ENCODE peak calls at places on chromosome 18, in six cellular contexts. R is SW 1271; Z is Daoy; H is stomach; J is stimulated activated naive CD8-positive, alpha-beta T cell treated with anti-CD3 and anti-CD28 coated beads, Interleukin-15, Interleukin-2, amounts not matched to agents 100 U/mL and 50 U/mL, for 24 hours; F is NCI-H774. B is an unnamed sample.

GRCh38 chr18:42030586-42031182 is 75.7 kb downstream of the PIK3C3 start:
- DNase-seq in R (peak; percentile 5), Z (peak; percentile 2), H (no peak), J (no peak), F (no peak), B (no peak)

GRCh38 chr18:21439453-21439852 is 161.1 kb downstream of the ESCO1 start:
- DNase-seq in R (peak; percentile 44), Z (peak; percentile 41), H (no peak), J (no peak), F (no peak), B (no peak)

GRCh38 chr18:46623541-46623940 is 33.5 kb downstream of the LOXHD1 start:
- DNase-seq in R (no peak), Z (no peak), H (no peak), J (peak; percentile 31), F (no peak), B (no peak)

GRCh38 chr18:60246606-60247005 is 126.0 kb downstream of the MC4R start:
- DNase-seq in R (no peak), Z (no peak), H (no peak), J (no peak), F (no peak), B (no peak)

GRCh38 chr18:79739440-79739778 is 58.3 kb upstream of the KCNG2 start:
- DNase-seq in R (no peak), Z (no peak), H (no peak), J (no peak), F (no peak), B (no peak)

GRCh38 chr18:36215577-36215976 is 28.3 kb downstream of the MOCOS start:
- DNase-seq in R (no peak), Z (no peak), H (no peak), J (no peak), F (no peak), B (no peak)

GRCh38 chr18:40555914-40556313 is 1399.1 kb upstream of the PIK3C3 start:
- DNase-seq in R (no peak), Z (no peak), H (no peak), J (no peak), F (no peak), B (no peak)

GRCh38 chr18:63994783-63995399 is 25.0 kb downstream of the SERPINB8 start:
- DNase-seq in R (no peak), Z (peak; percentile 35), H (peak; percentile 55), J (peak; percentile 45), F (no peak), B (no peak)

GRCh38 chr18:10685484-10685883 is 159.7 kb downstream of the NAPG start:
- DNase-seq in R (no peak), Z (no peak), H (no peak), J (no peak), F (no peak), B (no peak)

GRCh38 chr18:55478301-55478660 is 109.7 kb downstream of the TCF4 start:
- DNase-seq in R (no peak), Z (no peak), H (no peak), J (no peak), F (no peak), B (no peak)

GRCh38 chr18:9400197-9400596 is 65.6 kb downstream of the TWSG1 start:
- DNase-seq in R (no peak), Z (no peak), H (no peak), J (no peak), F (no peak), B (no peak)

GRCh38 chr18:28108801-28109200 is 68.1 kb downstream of the CDH2 start:
- DNase-seq in R (no peak), Z (no peak), H (no peak), J (no peak), F (no peak), B (no peak)

GRCh38 chr18:49510393-49511115 is 23.5 kb upstream of the C18orf32 start:
- DNase-seq in R (peak; percentile 6), Z (peak; percentile 56), H (peak; percentile 38), J (peak; percentile 58), F (peak; percentile 80), B (peak; percentile 30)

GRCh38 chr18:56289381-56289780 is 349.0 kb downstream of the TXNL1 start:
- DNase-seq in R (no peak), Z (no peak), H (no peak), J (no peak), F (no peak), B (no peak)

GRCh38 chr18:8469793-8470192 is 139.4 kb upstream of the RAB12 start:
- DNase-seq in R (no peak), Z (no peak), H (no peak), J (no peak), F (no peak), B (no peak)

GRCh38 chr18:50009772-50010171 is 185.2 kb downstream of the MYO5B start:
- DNase-seq in R (no peak), Z (peak; percentile 56), H (peak; percentile 65), J (peak; percentile 45), F (peak; percentile 52), B (no peak)

GRCh38 chr18:68666316-68666715 is 48.6 kb downstream of the TMX3 start:
- DNase-seq in R (no peak), Z (no peak), H (no peak), J (no peak), F (no peak), B (no peak)

GRCh38 chr18:51070545-51070944 is 40.5 kb downstream of the SMAD4 start:
- DNase-seq in R (no peak), Z (peak; percentile 54), H (no peak), J (no peak), F (no peak), B (no peak)

GRCh38 chr18:5630057-5630765 is 86.4 kb upstream of the EPB41L3 start:
- DNase-seq in R (no peak), Z (peak; percentile 83), H (peak; percentile 50), J (peak; percentile 39), F (no peak), B (no peak)

GRCh38 chr18:51655327-51655698 is 457.8 kb upstream of the MEX3C start:
- DNase-seq in R (no peak), Z (no peak), H (no peak), J (no peak), F (no peak), B (no peak)

GRCh38 chr18:68467966-68468365 is 246.9 kb downstream of the TMX3 start:
- DNase-seq in R (no peak), Z (no peak), H (no peak), J (no peak), F (peak; percentile 29), B (no peak)

GRCh38 chr18:32333781-32334180 is 136.9 kb downstream of the GAREM1 start:
- DNase-seq in R (no peak), Z (no peak), H (no peak), J (no peak), F (no peak), B (no peak)

GRCh38 chr18:364221-364620 is 96.4 kb upstream of the THOC1 start:
- DNase-seq in R (no peak), Z (no peak), H (no peak), J (no peak), F (no peak), B (no peak)

GRCh38 chr18:9869713-9870430 is 15.9 kb upstream of the TXNDC2 start:
- DNase-seq in R (no peak), Z (peak; percentile 23), H (no peak), J (no peak), F (no peak), B (no peak)

GRCh38 chr18:74360852-74361640 is 45.4 kb downstream of the C18orf63 start:
- DNase-seq in R (no peak), Z (no peak), H (no peak), J (no peak), F (no peak), B (no peak)

GRCh38 chr18:25834061-25834460 is 256.4 kb downstream of the SS18 start:
- DNase-seq in R (no peak), Z (no peak), H (no peak), J (no peak), F (no peak), B (no peak)

GRCh38 chr18:79987566-79987965 is 797 bp downstream of the TXNL4A start:
- DNase-seq in R (no peak), Z (no peak), H (no peak), J (no peak), F (no peak), B (no peak)

GRCh38 chr18:13279181-13280065 is 60.9 kb downstream of the LDLRAD4 start:
- DNase-seq in R (no peak), Z (no peak), H (no peak), J (peak; percentile 50), F (no peak), B (no peak)

GRCh38 chr18:58800582-58800981 is 64.1 kb upstream of the ZNF532 start:
- DNase-seq in R (no peak), Z (no peak), H (no peak), J (no peak), F (no peak), B (no peak)

GRCh38 chr18:67425724-67426123 is 90.8 kb downstream of the DSEL start:
- DNase-seq in R (no peak), Z (peak; percentile 21), H (no peak), J (no peak), F (no peak), B (no peak)

B was measured in activated T-helper 9 cell treated with anti-CD3 and anti-CD28 coated beads, Interleukin-2, amount 50 U/mL, for 16 hours.